ENCODE peak calls at places on chromosome X, in six cellular contexts. One of them, this sample, is unnamed. For H3K9me3, the result is how much of the 10 kb centered on the place peaks cover.

GRCh38 chrX:40099046-40099968 is 1.5 kb upstream of the BCOR start:
- DNase-seq in neuronal stem cell: no peak
- DNase-seq in IMR-90: no peak
- DNase-seq in H9: peak
- DNase-seq in mesenchymal stem cell: peak
- DNase-seq in H1: peak
- DNase-seq in this sample: no peak

GRCh38 chrX:38660395-38661179 is 99.2 kb downstream of the TSPAN7 start:
- DNase-seq in neuronal stem cell: no peak
- DNase-seq in IMR-90: no peak
- DNase-seq in H9: no peak
- DNase-seq in mesenchymal stem cell: no peak
- DNase-seq in H1: no peak
- DNase-seq in this sample: no peak

GRCh38 chrX:56429581-56429980 is 133.8 kb upstream of the UBQLN2 start:
- DNase-seq in neuronal stem cell: no peak
- DNase-seq in IMR-90: no peak
- DNase-seq in H9: peak
- DNase-seq in mesenchymal stem cell: no peak
- DNase-seq in H1: peak
- DNase-seq in this sample: no peak

GRCh38 chrX:129686422-129686948 is 31.7 kb upstream of the APLN start:
- DNase-seq in neuronal stem cell: no peak
- DNase-seq in IMR-90: peak
- DNase-seq in H9: no peak
- DNase-seq in mesenchymal stem cell: peak
- DNase-seq in H1: no peak
- DNase-seq in this sample: no peak

GRCh38 chrX:134186362-134187121 is 50.4 kb upstream of the CCDC160 start:
- DNase-seq in neuronal stem cell: no peak
- DNase-seq in IMR-90: no peak
- DNase-seq in H9: no peak
- DNase-seq in mesenchymal stem cell: no peak
- DNase-seq in H1: no peak
- DNase-seq in this sample: no peak

GRCh38 chrX:74535211-74535621 is 79.2 kb downstream of the RLIM start:
- DNase-seq in neuronal stem cell: no peak
- DNase-seq in IMR-90: peak
- DNase-seq in H9: peak
- DNase-seq in mesenchymal stem cell: peak
- DNase-seq in H1: no peak
- DNase-seq in this sample: peak

GRCh38 chrX:129235903-129236302 is 287.4 kb downstream of the SMARCA1 start:
- DNase-seq in neuronal stem cell: no peak
- DNase-seq in IMR-90: no peak
- DNase-seq in H9: no peak
- DNase-seq in mesenchymal stem cell: no peak
- DNase-seq in H1: no peak
- DNase-seq in this sample: no peak

GRCh38 chrX:12701625-12702024 is 89.6 kb upstream of the PRPS2 start:
- DNase-seq in neuronal stem cell: peak
- DNase-seq in IMR-90: peak
- DNase-seq in H9: peak
- DNase-seq in mesenchymal stem cell: peak
- DNase-seq in H1: peak
- DNase-seq in this sample: peak

GRCh38 chrX:109826954-109827708 is 94.1 kb upstream of the ACSL4 start:
- DNase-seq in neuronal stem cell: no peak
- DNase-seq in IMR-90: peak
- DNase-seq in H9: no peak
- DNase-seq in mesenchymal stem cell: peak
- DNase-seq in H1: no peak
- DNase-seq in this sample: peak

GRCh38 chrX:76064825-76065224 is 108.0 kb upstream of the PBDC1 start:
- DNase-seq in neuronal stem cell: no peak
- DNase-seq in IMR-90: no peak
- DNase-seq in H9: no peak
- DNase-seq in mesenchymal stem cell: no peak
- DNase-seq in H1: no peak
- DNase-seq in this sample: no peak

GRCh38 chrX:97215166-97215565 is 331.5 kb downstream of the RPA4 start:
- DNase-seq in neuronal stem cell: no peak
- DNase-seq in IMR-90: peak
- DNase-seq in H9: no peak
- DNase-seq in mesenchymal stem cell: no peak
- DNase-seq in H1: no peak
- DNase-seq in this sample: no peak

GRCh38 chrX:40090961-40091360 is 6.8 kb downstream of the BCOR start:
- DNase-seq in neuronal stem cell: no peak
- DNase-seq in IMR-90: no peak
- DNase-seq in H9: peak
- DNase-seq in mesenchymal stem cell: no peak
- DNase-seq in H1: no peak
- DNase-seq in this sample: no peak

GRCh38 chrX:3184176-3184930 is 143.1 kb downstream of the ARSF start:
- DNase-seq in neuronal stem cell: no peak
- DNase-seq in IMR-90: peak
- DNase-seq in H9: no peak
- DNase-seq in mesenchymal stem cell: peak
- DNase-seq in H1: no peak
- DNase-seq in this sample: peak

GRCh38 chrX:41350976-41351569 is 17.1 kb downstream of the DDX3X start:
- DNase-seq in neuronal stem cell: no peak
- DNase-seq in IMR-90: peak
- DNase-seq in H9: no peak
- DNase-seq in mesenchymal stem cell: peak
- DNase-seq in H1: no peak
- DNase-seq in this sample: no peak

GRCh38 chrX:111098874-111099273 is 2.9 kb downstream of the PAK3 start:
- DNase-seq in neuronal stem cell: peak
- DNase-seq in IMR-90: peak
- DNase-seq in H9: peak
- DNase-seq in mesenchymal stem cell: no peak
- DNase-seq in H1: peak
- DNase-seq in this sample: peak

GRCh38 chrX:30893206-30893605 is 4.2 kb upstream of the TAB3 start:
- DNase-seq in neuronal stem cell: no peak
- DNase-seq in IMR-90: no peak
- DNase-seq in H9: no peak
- DNase-seq in mesenchymal stem cell: no peak
- DNase-seq in H1: no peak
- DNase-seq in this sample: no peak

GRCh38 chrX:129636175-129636681 is 18.5 kb downstream of the APLN start:
- DNase-seq in neuronal stem cell: no peak
- DNase-seq in IMR-90: no peak
- DNase-seq in H9: no peak
- DNase-seq in mesenchymal stem cell: no peak
- DNase-seq in H1: no peak
- DNase-seq in this sample: no peak

GRCh38 chrX:72306085-72306801 is 529 bp upstream of the CITED1 start:
- DNase-seq in neuronal stem cell: no peak
- DNase-seq in IMR-90: no peak
- DNase-seq in H9: no peak
- DNase-seq in mesenchymal stem cell: peak
- DNase-seq in H1: peak
- DNase-seq in this sample: no peak

GRCh38 chrX:106692425-106693075 is 34.0 kb upstream of the RNF128 start:
- DNase-seq in neuronal stem cell: no peak
- DNase-seq in IMR-90: no peak
- DNase-seq in H9: no peak
- DNase-seq in mesenchymal stem cell: no peak
- DNase-seq in H1: no peak
- DNase-seq in this sample: no peak

GRCh38 chrX:109774706-109775105 is 41.6 kb upstream of the ACSL4 start:
- DNase-seq in neuronal stem cell: no peak
- DNase-seq in IMR-90: peak
- DNase-seq in H9: no peak
- DNase-seq in mesenchymal stem cell: peak
- DNase-seq in H1: no peak
- DNase-seq in this sample: no peak

GRCh38 chrX:137550561-137551305 is 15.2 kb upstream of the ZIC3 start:
- DNase-seq in neuronal stem cell: no peak
- DNase-seq in IMR-90: no peak
- DNase-seq in H9: peak
- DNase-seq in mesenchymal stem cell: no peak
- DNase-seq in H1: peak
- DNase-seq in this sample: no peak

GRCh38 chrX:137548261-137548660 is 17.7 kb upstream of the ZIC3 start:
- DNase-seq in neuronal stem cell: no peak
- DNase-seq in IMR-90: no peak
- DNase-seq in H9: peak
- DNase-seq in mesenchymal stem cell: no peak
- DNase-seq in H1: peak
- DNase-seq in this sample: no peak

GRCh38 chrX:137549846-137550534 is 15.9 kb upstream of the ZIC3 start:
- DNase-seq in neuronal stem cell: no peak
- DNase-seq in IMR-90: no peak
- DNase-seq in H9: peak
- DNase-seq in mesenchymal stem cell: no peak
- DNase-seq in H1: peak
- DNase-seq in this sample: no peak

GRCh38 chrX:137547291-137547690 is 18.6 kb upstream of the ZIC3 start:
- DNase-seq in neuronal stem cell: no peak
- DNase-seq in IMR-90: no peak
- DNase-seq in H9: peak
- DNase-seq in mesenchymal stem cell: no peak
- DNase-seq in H1: peak
- DNase-seq in this sample: no peak

DNA sequence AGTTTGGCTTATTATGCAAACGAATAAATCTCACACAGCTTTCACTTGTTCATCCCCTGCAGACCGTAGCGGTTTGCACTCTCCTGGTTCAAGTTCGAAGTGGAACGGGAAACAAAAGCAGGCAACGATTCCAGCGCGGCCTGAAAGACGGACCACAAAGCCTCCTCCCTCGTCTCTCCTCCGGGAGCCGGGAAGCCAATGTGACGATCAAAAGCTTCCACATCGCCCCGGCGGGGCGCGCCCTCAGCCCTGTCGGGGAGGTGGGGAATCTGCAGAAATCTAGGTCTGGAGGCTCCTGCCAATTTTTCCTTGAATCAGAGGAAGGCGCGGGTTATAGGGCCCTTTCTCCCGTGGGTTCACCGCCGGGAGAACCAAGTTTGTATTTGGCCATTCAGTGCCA is 16.9 kb upstream of the ZIC3 start:
- DNase-seq in neuronal stem cell: no peak
- DNase-seq in IMR-90: no peak
- DNase-seq in H9: peak
- DNase-seq in mesenchymal stem cell: no peak
- DNase-seq in H1: peak
- DNase-seq in this sample: no peak
- H3K18ac ChIP-seq in neuronal stem cell: no peak
- H3K18ac ChIP-seq in IMR-90: no peak
- H3K18ac ChIP-seq in H9: no peak
- H3K18ac ChIP-seq in mesenchymal stem cell: no peak
- H3K18ac ChIP-seq in H1: peak
- H3K18ac ChIP-seq in this sample: no peak

DNA sequence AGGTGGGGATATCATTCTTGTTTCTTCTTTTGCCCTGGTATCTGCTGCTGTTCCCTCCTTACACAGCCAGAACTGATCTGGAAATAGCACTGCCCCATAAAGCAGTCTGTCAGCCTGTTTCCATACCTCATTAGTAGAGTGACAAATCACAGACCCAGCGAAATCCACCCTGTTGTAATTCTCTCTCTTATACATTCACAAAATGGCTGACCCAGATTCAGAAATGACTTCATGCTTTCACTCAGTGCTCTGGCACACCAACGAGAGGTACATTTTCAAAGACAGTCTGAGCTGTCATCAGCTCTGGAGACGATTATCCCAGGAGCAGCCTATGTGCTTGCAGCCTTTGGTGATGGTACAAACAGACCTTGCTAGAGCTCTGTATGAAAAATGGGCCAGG is 164.6 kb downstream of the AFF2 start:
- DNase-seq in neuronal stem cell: no peak
- DNase-seq in IMR-90: no peak
- DNase-seq in H9: no peak
- DNase-seq in mesenchymal stem cell: no peak
- DNase-seq in H1: no peak
- DNase-seq in this sample: no peak
- H3K9me3 ChIP-seq in neuronal stem cell: under half
- H3K9me3 ChIP-seq in IMR-90: under half
- H3K9me3 ChIP-seq in H9: under half
- H3K9me3 ChIP-seq in mesenchymal stem cell: under half
- H3K9me3 ChIP-seq in H1: under half
- H3K9me3 ChIP-seq in this sample: under half

GRCh38 chrX:15942307-15942706 is 87.7 kb upstream of the AP1S2 start:
- DNase-seq in neuronal stem cell: no peak
- DNase-seq in IMR-90: no peak
- DNase-seq in H9: no peak
- DNase-seq in mesenchymal stem cell: no peak
- DNase-seq in H1: no peak
- DNase-seq in this sample: no peak

GRCh38 chrX:15946783-15947550 is 92.4 kb upstream of the AP1S2 start:
- DNase-seq in neuronal stem cell: no peak
- DNase-seq in IMR-90: peak
- DNase-seq in H9: no peak
- DNase-seq in mesenchymal stem cell: peak
- DNase-seq in H1: no peak
- DNase-seq in this sample: no peak

GRCh38 chrX:15939737-15940136 is 85.1 kb upstream of the AP1S2 start:
- DNase-seq in neuronal stem cell: no peak
- DNase-seq in IMR-90: no peak
- DNase-seq in H9: no peak
- DNase-seq in mesenchymal stem cell: no peak
- DNase-seq in H1: no peak
- DNase-seq in this sample: no peak

GRCh38 chrX:15947648-15948317 is 93.2 kb upstream of the AP1S2 start:
- DNase-seq in neuronal stem cell: peak
- DNase-seq in IMR-90: peak
- DNase-seq in H9: peak
- DNase-seq in mesenchymal stem cell: peak
- DNase-seq in H1: peak
- DNase-seq in this sample: no peak

GRCh38 chrX:15943393-15943792 is 88.8 kb upstream of the AP1S2 start:
- DNase-seq in neuronal stem cell: no peak
- DNase-seq in IMR-90: no peak
- DNase-seq in H9: no peak
- DNase-seq in mesenchymal stem cell: no peak
- DNase-seq in H1: no peak
- DNase-seq in this sample: no peak
- H3K18ac ChIP-seq in neuronal stem cell: no peak
- H3K18ac ChIP-seq in IMR-90: no peak
- H3K18ac ChIP-seq in H9: no peak
- H3K18ac ChIP-seq in mesenchymal stem cell: no peak
- H3K18ac ChIP-seq in H1: peak
- H3K18ac ChIP-seq in this sample: no peak

GRCh38 chrX:120334603-120335002 is 23.3 kb upstream of the TMEM255A start:
- DNase-seq in neuronal stem cell: no peak
- DNase-seq in IMR-90: no peak
- DNase-seq in H9: no peak
- DNase-seq in mesenchymal stem cell: no peak
- DNase-seq in H1: no peak
- DNase-seq in this sample: no peak

GRCh38 chrX:120334137-120334536 is 22.9 kb upstream of the TMEM255A start:
- DNase-seq in neuronal stem cell: no peak
- DNase-seq in IMR-90: no peak
- DNase-seq in H9: no peak
- DNase-seq in mesenchymal stem cell: no peak
- DNase-seq in H1: no peak
- DNase-seq in this sample: no peak

GRCh38 chrX:120332394-120332793 is 21.1 kb upstream of the TMEM255A start:
- DNase-seq in neuronal stem cell: no peak
- DNase-seq in IMR-90: no peak
- DNase-seq in H9: no peak
- DNase-seq in mesenchymal stem cell: no peak
- DNase-seq in H1: no peak
- DNase-seq in this sample: no peak

GRCh38 chrX:120336899-120337298 is 25.0 kb upstream of the ATP1B4 start:
- DNase-seq in neuronal stem cell: no peak
- DNase-seq in IMR-90: no peak
- DNase-seq in H9: no peak
- DNase-seq in mesenchymal stem cell: no peak
- DNase-seq in H1: no peak
- DNase-seq in this sample: no peak
- H3K9me3 ChIP-seq in neuronal stem cell: under half
- H3K9me3 ChIP-seq in IMR-90: under half
- H3K9me3 ChIP-seq in H9: under half
- H3K9me3 ChIP-seq in mesenchymal stem cell: under half
- H3K9me3 ChIP-seq in H1: under half
- H3K9me3 ChIP-seq in this sample: under half

This sample was measured in trophoblast cell.